ENCODE peak calls at places on chromosome 1, in eight cellular contexts. Q, W, Z, F, S, P, E and J are unnamed samples.

GRCh38 chr1:2335721-2336475 is 55.5 kb downstream of the MORN1 start:
- DNase-seq in Q (no peak), W (no peak), Z (no peak), F (no peak), S (no peak), P (no peak), E (no peak), J (peak; percentile 72)

GRCh38 chr1:37240897-37241296 is 206.6 kb upstream of the GRIK3 start:
- DNase-seq in Q (no peak), W (peak; percentile 62), Z (no peak), F (no peak), S (no peak), P (no peak), E (peak; percentile 5), J (no peak)

GRCh38 chr1:185375583-185375982 is 58.5 kb upstream of the IVNS1ABP start:
- DNase-seq in Q (peak; percentile 75), W (no peak), Z (no peak), F (no peak), S (no peak), P (no peak), E (no peak), J (no peak)

GRCh38 chr1:8404450-8405370 is 86.8 kb downstream of the SLC45A1 start:
- DNase-seq in Q (no peak), W (no peak), Z (peak; percentile 71), F (no peak), S (no peak), P (no peak), E (no peak), J (no peak)

GRCh38 chr1:229620876-229621275 is 5.0 kb downstream of the TAF5L start:
- DNase-seq in Q (no peak), W (peak; percentile 6), Z (no peak), F (no peak), S (no peak), P (no peak), E (no peak), J (no peak)

GRCh38 chr1:32275424-32275823 is 16.5 kb upstream of the HDAC1 start:
- DNase-seq in Q (no peak), W (peak; percentile 74), Z (peak; percentile 44), F (peak; percentile 21), S (peak; percentile 62), P (no peak), E (no peak), J (no peak)

GRCh38 chr1:28877132-28877781 is 37.1 kb upstream of the EPB41 start:
- DNase-seq in Q (peak; percentile 80), W (peak; percentile 92), Z (peak; percentile 83), F (peak; percentile 68), S (peak; percentile 80), P (peak; percentile 83), E (peak; percentile 68), J (peak; percentile 72)

GRCh38 chr1:233368106-233368783 is 40.7 kb downstream of the MAP3K21 start:
- DNase-seq in Q (no peak), W (no peak), Z (no peak), F (no peak), S (no peak), P (no peak), E (no peak), J (no peak)

GRCh38 chr1:48560114-48560513 is 88.1 kb upstream of the SPATA6 start:
- DNase-seq in Q (no peak), W (no peak), Z (no peak), F (no peak), S (no peak), P (no peak), E (no peak), J (no peak)

GRCh38 chr1:228848406-228848805 is 113.1 kb downstream of the RHOU start:
- DNase-seq in Q (no peak), W (peak; percentile 65), Z (peak; percentile 17), F (no peak), S (peak; percentile 17), P (no peak), E (no peak), J (no peak)

GRCh38 chr1:102105931-102106550 is 109.3 kb upstream of the OLFM3 start:
- DNase-seq in Q (no peak), W (no peak), Z (no peak), F (no peak), S (no peak), P (no peak), E (no peak), J (no peak)

GRCh38 chr1:238916828-238917227 is 469.5 kb upstream of the CHRM3 start:
- DNase-seq in Q (no peak), W (no peak), Z (no peak), F (no peak), S (no peak), P (no peak), E (no peak), J (no peak)

GRCh38 chr1:203828424-203828823 is 33.0 kb upstream of the SNRPE start:
- DNase-seq in Q (no peak), W (no peak), Z (no peak), F (no peak), S (no peak), P (no peak), E (no peak), J (no peak)

GRCh38 chr1:237863234-237863633 is 27.5 kb downstream of the ZP4 start:
- DNase-seq in Q (no peak), W (peak; percentile 61), Z (no peak), F (no peak), S (no peak), P (no peak), E (no peak), J (no peak)

GRCh38 chr1:14113841-14114567 is 414.0 kb downstream of the PRDM2 start:
- DNase-seq in Q (no peak), W (peak; percentile 92), Z (peak; percentile 35), F (peak; percentile 20), S (peak; percentile 54), P (peak; percentile 74), E (peak; percentile 26), J (peak; percentile 33)

GRCh38 chr1:22207605-22208264 is 64.8 kb upstream of the WNT4 start:
- DNase-seq in Q (no peak), W (no peak), Z (no peak), F (no peak), S (no peak), P (no peak), E (no peak), J (no peak)

GRCh38 chr1:59664167-59664566 is 150.6 kb upstream of the HOOK1 start:
- DNase-seq in Q (no peak), W (peak; percentile 56), Z (no peak), F (no peak), S (no peak), P (no peak), E (no peak), J (no peak)
- H3K4me3 ChIP-seq in Q (no peak overlapping the region), W (no peak overlapping the region), Z (no peak overlapping the region), F (no peak overlapping the region), S (no peak overlapping the region), P (no peak overlapping the region), E (no peak overlapping the region), J (no peak overlapping the region)

GRCh38 chr1:97934491-97934890 is 13.7 kb upstream of the DPYD start:
- DNase-seq in Q (no peak), W (no peak), Z (no peak), F (no peak), S (no peak), P (no peak), E (no peak), J (no peak)

GRCh38 chr1:97942161-97943123 is 21.6 kb upstream of the DPYD start:
- DNase-seq in Q (no peak), W (no peak), Z (no peak), F (no peak), S (no peak), P (no peak), E (no peak), J (no peak)

DNA sequence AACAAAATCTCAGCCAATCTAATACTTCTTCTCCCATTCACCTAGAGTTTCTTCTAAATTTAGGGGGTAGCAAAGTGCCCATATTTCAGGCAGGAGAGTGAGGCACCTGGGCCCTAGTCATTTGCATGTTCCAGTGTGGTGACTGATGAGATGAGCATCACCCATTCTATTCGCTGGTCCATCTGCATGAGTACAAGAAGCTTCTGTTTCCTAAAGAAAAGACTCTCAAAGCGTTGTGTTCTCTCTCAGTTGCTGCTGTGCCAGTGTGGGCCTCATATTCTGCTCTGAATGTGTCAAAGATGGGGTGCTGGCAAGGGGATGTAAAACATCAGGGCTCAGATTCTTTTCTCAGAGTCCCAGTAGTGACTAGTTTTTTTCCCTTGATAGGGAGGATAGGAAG is 16.1 kb upstream of the DPYD start:
- DNase-seq in Q (no peak), W (no peak), Z (no peak), F (no peak), S (no peak), P (no peak), E (no peak), J (no peak)
- H3K27ac ChIP-seq in Q (no peak overlapping the region), W (no peak overlapping the region), Z (no peak overlapping the region), F (no peak overlapping the region), S (no peak overlapping the region), P (no peak overlapping the region), E (no peak overlapping the region), J (no peak overlapping the region)

GRCh38 chr1:100941580-100942216 is 45.8 kb downstream of the SLC30A7 start:
- DNase-seq in Q (no peak), W (no peak), Z (no peak), F (no peak), S (no peak), P (no peak), E (no peak), J (no peak)

GRCh38 chr1:100942304-100943046 is 46.6 kb downstream of the SLC30A7 start:
- DNase-seq in Q (no peak), W (no peak), Z (no peak), F (no peak), S (no peak), P (no peak), E (no peak), J (no peak)

GRCh38 chr1:100941098-100941527 is 45.2 kb downstream of the SLC30A7 start:
- DNase-seq in Q (no peak), W (no peak), Z (no peak), F (no peak), S (no peak), P (no peak), E (no peak), J (no peak)

DNA sequence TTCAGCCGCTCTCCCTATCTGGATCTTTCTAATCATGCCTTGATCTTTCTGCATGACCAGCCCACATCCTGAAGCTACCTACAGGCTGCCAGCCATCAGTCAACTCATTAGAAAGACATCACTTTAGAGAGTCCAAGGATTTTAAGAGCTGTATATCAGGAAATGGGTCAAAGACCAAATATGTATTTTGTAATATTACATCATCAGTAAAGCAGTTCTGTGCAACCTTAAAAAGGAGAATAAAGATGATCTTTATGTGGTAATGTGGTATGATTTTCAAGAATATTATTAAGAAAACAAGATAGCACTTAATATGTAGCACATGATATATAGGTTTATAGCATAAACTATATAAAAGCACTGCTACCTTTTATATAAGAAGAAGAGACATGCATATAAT is 47.6 kb downstream of the SLC30A7 start:
- DNase-seq in Q (no peak), W (no peak), Z (no peak), F (no peak), S (no peak), P (no peak), E (no peak), J (no peak)
- H3K9me3 ChIP-seq in Q (no peaks in the 10 kb centered on the region), W (no peaks in the 10 kb centered on the region), Z (no peaks in the 10 kb centered on the region), F (no peaks in the 10 kb centered on the region), S (no peaks in the 10 kb centered on the region), P (no peaks in the 10 kb centered on the region), E (no peaks in the 10 kb centered on the region), J (no peaks in the 10 kb centered on the region)

DNA sequence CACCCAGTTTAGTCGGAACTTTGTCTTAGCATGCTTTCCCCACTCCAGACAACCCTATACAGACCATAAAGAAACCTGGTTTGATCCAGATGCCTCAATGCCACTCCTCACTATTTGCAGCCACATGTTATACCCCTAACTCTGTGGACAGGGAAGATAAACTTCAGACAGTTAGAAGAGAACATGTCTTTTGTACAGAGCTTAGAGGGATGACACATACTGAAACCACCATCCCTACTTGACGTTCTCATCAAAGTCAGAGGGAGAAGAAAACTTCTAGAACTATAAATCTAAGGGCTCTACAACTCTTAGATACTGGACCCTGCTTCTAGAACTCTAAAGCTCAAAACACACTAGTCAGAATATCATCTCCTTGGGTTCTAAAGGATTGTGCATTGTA is 3.7 kb downstream of the SYT6 start:
- DNase-seq in Q (no peak), W (no peak), Z (no peak), F (no peak), S (no peak), P (no peak), E (no peak), J (no peak)
- H3K4me3 ChIP-seq in Q (no peak overlapping the region), W (no peak overlapping the region), Z (no peak overlapping the region), F (no peak overlapping the region), S (no peak overlapping the region), P (no peak overlapping the region), E (no peak overlapping the region), J (no peak overlapping the region)